ENCODE peak calls at places on chromosome 21, in seven cellular contexts. A is RWPE2, T is GM23248, O is transverse colon, E is A673, S is H7, F is WERI-Rb-1. L is an unnamed sample.

GRCh38 chr21:45294509-45295291 is 7.0 kb upstream of the POFUT2 start:
- DNase-seq in A (no peak), T (peak; percentile 90), O (peak; percentile 78), E (no peak), S (peak; percentile 80), F (no peak), L (peak; percentile 99)

GRCh38 chr21:32698971-32699693 is 28.7 kb downstream of the SYNJ1 start:
- DNase-seq in A (no peak), T (no peak), O (peak; percentile 72), E (peak; percentile 44), S (no peak), F (no peak), L (peak; percentile 3)

GRCh38 chr21:33355355-33355754 is 30.6 kb downstream of the IFNAR1 start:
- DNase-seq in A (no peak), T (no peak), O (no peak), E (no peak), S (no peak), F (no peak), L (no peak)

GRCh38 chr21:37615962-37616361 is 249.4 kb downstream of the DYRK1A start:
- DNase-seq in A (no peak), T (no peak), O (no peak), E (no peak), S (no peak), F (no peak), L (no peak)

GRCh38 chr21:16535100-16535418 is 805.3 kb downstream of the USP25 start:
- DNase-seq in A (no peak), T (peak; percentile 92), O (peak; percentile 30), E (peak; percentile 48), S (no peak), F (no peak), L (no peak)

GRCh38 chr21:45535341-45536081 is 6.7 kb downstream of the SLC19A1 start:
- DNase-seq in A (peak; percentile 60), T (no peak), O (peak; percentile 21), E (no peak), S (no peak), F (peak; percentile 61), L (no peak)

GRCh38 chr21:39016740-39017315 is 166.4 kb downstream of the PSMG1 start:
- DNase-seq in A (no peak), T (no peak), O (peak; percentile 35), E (no peak), S (no peak), F (no peak), L (no peak)

GRCh38 chr21:25960423-25960822 is 210.1 kb downstream of the APP start:
- DNase-seq in A (no peak), T (no peak), O (no peak), E (no peak), S (peak; percentile 44), F (peak; percentile 47), L (peak; percentile 6)

GRCh38 chr21:36888466-36888865 is 78.0 kb downstream of the HLCS start:
- DNase-seq in A (no peak), T (no peak), O (no peak), E (no peak), S (no peak), F (no peak), L (no peak)

GRCh38 chr21:45355573-45355972 is 49.4 kb upstream of the COL18A1 start:
- DNase-seq in A (no peak), T (no peak), O (no peak), E (no peak), S (no peak), F (no peak), L (no peak)

GRCh38 chr21:34981793-34982192 is 67.3 kb downstream of the RUNX1 start:
- DNase-seq in A (no peak), T (no peak), O (no peak), E (no peak), S (no peak), F (no peak), L (no peak)

GRCh38 chr21:34986561-34987533 is 62.3 kb downstream of the RUNX1 start:
- DNase-seq in A (no peak), T (peak; percentile 67), O (no peak), E (no peak), S (peak; percentile 32), F (no peak), L (no peak)

GRCh38 chr21:34983680-34984086 is 65.4 kb downstream of the RUNX1 start:
- DNase-seq in A (no peak), T (peak; percentile 84), O (no peak), E (no peak), S (no peak), F (no peak), L (no peak)

GRCh38 chr21:34987673-34988072 is 61.4 kb downstream of the RUNX1 start:
- DNase-seq in A (no peak), T (no peak), O (no peak), E (no peak), S (no peak), F (no peak), L (no peak)

GRCh38 chr21:34984356-34984755 is 64.7 kb downstream of the RUNX1 start:
- DNase-seq in A (no peak), T (no peak), O (no peak), E (no peak), S (no peak), F (no peak), L (no peak)
- H3K4me3 ChIP-seq in A (no peak overlapping the region), T (no peak overlapping the region), O (no peak overlapping the region), E (no peak overlapping the region), S (no peak overlapping the region), F (no peak overlapping the region), L (no peak overlapping the region)

GRCh38 chr21:43956667-43957030 is 55.5 kb upstream of the TRAPPC10 start:
- DNase-seq in A (no peak), T (no peak), O (no peak), E (no peak), S (no peak), F (no peak), L (no peak)
- H3K4me3 ChIP-seq in A (no peak overlapping the region), T (no peak overlapping the region), O (no peak overlapping the region), E (no peak overlapping the region), S (no peak overlapping the region), F (no peak overlapping the region), L (no peak overlapping the region)

GRCh38 chr21:42439284-42440186 is 35.8 kb downstream of the UBASH3A start:
- DNase-seq in A (no peak), T (no peak), O (peak; percentile 7), E (no peak), S (no peak), F (no peak), L (no peak)
- H3K4me3 ChIP-seq in A (no peak overlapping the region), T (no peak overlapping the region), O (no peak overlapping the region), E (no peak overlapping the region), S (no peak overlapping the region), F (no peak overlapping the region), L (no peak overlapping the region)

DNA sequence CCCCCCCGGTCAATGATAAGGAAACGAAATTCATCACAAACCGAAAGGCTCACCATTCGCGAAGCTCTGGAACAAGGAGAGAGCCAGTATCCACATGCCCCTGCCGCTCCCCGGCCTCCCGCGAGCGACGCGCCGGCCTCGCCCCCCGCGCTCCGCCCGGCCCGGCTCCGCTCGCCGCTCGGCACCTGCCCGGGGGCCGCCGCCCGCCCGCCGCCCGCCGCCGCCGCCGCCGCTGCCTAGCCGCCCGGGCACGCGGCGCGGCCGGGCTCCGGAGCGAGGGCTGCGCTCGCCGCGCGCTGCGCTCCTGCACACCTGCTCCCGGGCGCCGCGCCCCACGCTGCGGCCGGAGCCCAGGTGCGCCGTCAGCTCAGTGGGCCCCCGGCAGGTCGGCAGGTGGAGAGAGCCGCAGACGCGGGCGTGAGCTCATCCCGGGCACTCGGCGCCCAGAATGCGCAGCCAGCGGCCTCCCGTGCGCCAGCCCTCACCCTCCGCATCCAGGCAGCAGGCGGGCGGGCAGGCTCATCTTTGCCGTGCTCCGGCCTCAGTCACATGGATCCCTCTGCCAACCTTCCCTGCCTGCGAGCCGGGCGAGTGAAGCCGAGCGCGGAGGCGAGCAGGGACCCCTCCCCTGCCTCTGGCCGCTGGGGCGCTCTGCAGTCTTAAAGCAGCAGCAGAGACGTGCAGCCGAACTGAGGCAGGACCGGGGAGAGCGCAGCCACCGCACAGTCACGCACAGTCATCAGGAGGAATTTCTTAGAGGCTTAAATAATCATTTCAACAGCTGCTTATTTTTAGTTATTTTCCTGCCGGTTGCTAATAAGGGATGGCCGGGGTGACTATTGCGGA is at the start of gene DSCAM:
- DNase-seq in A (no peak), T (no peak), O (no peak), E (no peak), S (peak; percentile 81), F (peak; percentile 39), L (no peak)
- H3K4me3 ChIP-seq in A (peak within 1 kb of the TSS; percentile 38), T (no peak within 1 kb of the TSS), O (no peak within 1 kb of the TSS), E (no peak within 1 kb of the TSS), S (peak within 1 kb of the TSS; percentile 49), F (peak within 1 kb of the TSS; percentile 47), L (peak within 1 kb of the TSS; percentile 50)

GRCh38 chr21:14581902-14582457 is 35.9 kb upstream of the SAMSN1 start:
- DNase-seq in A (no peak), T (no peak), O (no peak), E (no peak), S (no peak), F (no peak), L (no peak)
- H3K4me3 ChIP-seq in A (no peak overlapping the region), T (no peak overlapping the region), O (no peak overlapping the region), E (no peak overlapping the region), S (no peak overlapping the region), F (no peak overlapping the region), L (no peak overlapping the region)

GRCh38 chr21:17793271-17793670 is 25.9 kb downstream of the C21orf91 start:
- DNase-seq in A (no peak), T (no peak), O (no peak), E (no peak), S (no peak), F (no peak), L (no peak)

GRCh38 chr21:17796037-17796403 is 23.1 kb downstream of the C21orf91 start:
- DNase-seq in A (no peak), T (peak; percentile 2), O (no peak), E (no peak), S (no peak), F (no peak), L (no peak)

GRCh38 chr21:17794631-17795030 is 24.5 kb downstream of the C21orf91 start:
- DNase-seq in A (no peak), T (no peak), O (no peak), E (no peak), S (no peak), F (no peak), L (no peak)

GRCh38 chr21:17795084-17796036 is 23.8 kb downstream of the C21orf91 start:
- DNase-seq in A (no peak), T (no peak), O (no peak), E (no peak), S (no peak), F (no peak), L (no peak)

GRCh38 chr21:17793675-17794123 is 25.5 kb downstream of the C21orf91 start:
- DNase-seq in A (no peak), T (peak; percentile 43), O (no peak), E (peak; percentile 2), S (no peak), F (no peak), L (no peak)
- H3K4me3 ChIP-seq in A (no peak overlapping the region), T (no peak overlapping the region), O (peak overlapping the region; percentile 41), E (no peak overlapping the region), S (no peak overlapping the region), F (no peak overlapping the region), L (no peak overlapping the region)